ENCODE peak calls at places on chromosomes 5 and 9, in five cellular contexts. F is K562, L is AG04449, H is hepatocyte, B is AG09309. S is an unnamed sample.

GRCh38 chr5:43065384-43066230 is 25.5 kb upstream of the ANXA2R start:
- DNase-seq in F (no peak), L (no peak), H (peak), B (no peak), S (no peak)

GRCh38 chr9:135739271-135740220 is 37.6 kb downstream of the KCNT1 start:
- DNase-seq in F (no peak), L (no peak), H (no peak), B (no peak), S (no peak)

GRCh38 chr5:172801184-172801671 is 30.2 kb upstream of the DUSP1 start:
- DNase-seq in F (no peak), L (peak), H (peak), B (peak), S (no peak)

GRCh38 chr9:94611638-94612068 is 18.0 kb upstream of the FBP2 start:
- DNase-seq in F (no peak), L (no peak), H (no peak), B (no peak), S (no peak)

GRCh38 chr9:96078866-96079505 is 203.5 kb downstream of the ERCC6L2 start:
- DNase-seq in F (no peak), L (no peak), H (peak), B (no peak), S (no peak)

GRCh38 chr5:172944741-172945140 is 14.5 kb upstream of the RPL26L1 start:
- DNase-seq in F (no peak), L (no peak), H (no peak), B (no peak), S (no peak)

GRCh38 chr9:107638922-107639321 is 149.4 kb upstream of the KLF4 start:
- DNase-seq in F (no peak), L (peak), H (peak), B (peak), S (no peak)

GRCh38 chr9:108511200-108511756 is 344.5 kb downstream of the ACTL7B start:
- DNase-seq in F (no peak), L (no peak), H (no peak), B (peak), S (no peak)

GRCh38 chr9:134193912-134194535 is 29.7 kb upstream of the RNU6ATAC start:
- DNase-seq in F (no peak), L (no peak), H (no peak), B (no peak), S (no peak)

GRCh38 chr5:93575466-93575865 is 5.6 kb downstream of the NR2F1-AS1 start:
- DNase-seq in F (no peak), L (no peak), H (no peak), B (no peak), S (no peak)

GRCh38 chr9:75064307-75065025 is 23.5 kb downstream of the NMRK1 start:
- DNase-seq in F (no peak), L (no peak), H (no peak), B (peak), S (no peak)

GRCh38 chr5:181205735-181206401 is 872 bp upstream of the TRIM7 start:
- DNase-seq in F (no peak), L (no peak), H (peak), B (no peak), S (no peak)

GRCh38 chr9:125825762-125826161 is 78.6 kb downstream of the PBX3 start:
- DNase-seq in F (no peak), L (no peak), H (no peak), B (no peak), S (no peak)

GRCh38 chr9:75993434-75993833 is 103.0 kb downstream of the PCSK5 start:
- DNase-seq in F (no peak), L (no peak), H (peak), B (no peak), S (peak)

GRCh38 chr5:113382736-113383135 is 52.1 kb downstream of the TSSK1B start:
- DNase-seq in F (no peak), L (no peak), H (no peak), B (no peak), S (no peak)

GRCh38 chr5:56050566-56051292 is 56.0 kb upstream of the IL6ST start:
- DNase-seq in F (no peak), L (no peak), H (no peak), B (no peak), S (no peak)

GRCh38 chr5:174323878-174324281 is 278.4 kb downstream of the NSG2 start:
- DNase-seq in F (peak), L (no peak), H (peak), B (no peak), S (peak)

GRCh38 chr9:12874395-12874794 is 99.6 kb downstream of the LURAP1L start:
- DNase-seq in F (no peak), L (no peak), H (no peak), B (no peak), S (no peak)

GRCh38 chr5:43215073-43215631 is 23.1 kb downstream of the NIM1K start:
- DNase-seq in F (no peak), L (no peak), H (no peak), B (no peak), S (no peak)

GRCh38 chr5:126947146-126948010 is 83.0 kb downstream of the MARCHF3 start:
- DNase-seq in F (no peak), L (no peak), H (no peak), B (no peak), S (no peak)

GRCh38 chr5:158268286-158268685 is 409.3 kb upstream of the CLINT1 start:
- DNase-seq in F (no peak), L (no peak), H (no peak), B (no peak), S (no peak)

GRCh38 chr5:142529626-142530278 is 156.1 kb downstream of the FGF1 start:
- DNase-seq in F (no peak), L (peak), H (no peak), B (no peak), S (no peak)

GRCh38 chr9:114155967-114156294 is 594 bp downstream of the COL27A1 start:
- DNase-seq in F (no peak), L (no peak), H (no peak), B (no peak), S (no peak)

GRCh38 chr5:136001531-136001930 is 27.3 kb upstream of the TGFBI start:
- DNase-seq in F (no peak), L (no peak), H (no peak), B (peak), S (peak)

DNA sequence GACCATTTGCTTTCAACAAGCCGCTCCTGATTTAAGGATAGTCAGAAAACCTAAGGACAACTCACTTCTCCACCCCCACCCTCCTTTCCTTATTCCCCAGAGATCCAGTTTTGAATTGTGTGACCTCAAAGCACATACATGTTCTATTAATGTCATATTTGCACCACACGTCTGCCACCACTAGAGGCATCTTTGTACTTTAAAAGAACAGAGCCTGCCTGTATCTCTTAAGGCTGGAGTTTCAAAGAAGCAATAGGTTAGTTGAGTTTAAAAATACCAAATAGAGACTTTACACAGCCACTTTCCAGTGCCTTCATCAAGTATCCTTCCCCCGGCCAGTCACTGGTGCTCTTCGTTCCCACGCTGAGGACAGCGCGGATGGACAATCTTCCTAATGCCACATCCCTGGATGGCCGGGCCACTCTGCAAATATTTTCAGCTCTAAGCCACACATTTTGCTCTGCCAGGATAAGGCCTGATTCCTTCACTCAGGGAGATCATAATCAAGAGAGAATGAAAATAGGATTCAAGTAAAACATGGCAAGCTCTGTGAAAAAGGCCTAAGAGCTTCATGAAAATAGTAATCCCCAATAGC is 146.3 kb downstream of the SNCAIP start:
- DNase-seq in F (peak), L (no peak), H (peak), B (no peak), S (no peak)
- TF ChIP-seq CTCF in F (peak), L (peak), H (peak), B (peak), S (peak)

DNA sequence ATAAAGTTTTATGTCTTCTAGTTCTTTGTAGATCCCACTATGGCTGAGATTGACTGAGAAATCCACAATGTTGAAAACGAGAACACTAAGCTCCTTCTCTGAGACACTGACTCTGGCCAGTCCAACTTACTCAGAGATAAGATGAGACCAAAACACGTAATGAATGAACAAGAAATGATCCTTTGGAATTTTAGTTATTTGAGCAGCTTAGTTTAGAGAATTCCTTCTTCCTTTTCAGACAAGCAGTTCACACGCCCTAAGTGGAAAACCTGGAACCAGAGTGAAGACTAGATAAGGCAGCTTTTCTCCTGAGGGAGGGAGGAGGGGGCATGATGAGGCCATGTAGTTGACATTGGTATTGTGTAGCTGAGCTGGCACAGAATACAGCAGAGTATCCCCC is 139.6 kb downstream of the GABRB2 start:
- DNase-seq in F (no peak), L (no peak), H (peak), B (no peak), S (no peak)
- H3K4me3 ChIP-seq in F (no peak), L (no peak), H (no peak), B (no peak), S (no peak)

GRCh38 chr5:151296478-151296830 is 7.1 kb downstream of the SLC36A3 start:
- DNase-seq in F (no peak), L (no peak), H (no peak), B (no peak), S (no peak)

GRCh38 chr5:151296974-151297373 is 6.6 kb downstream of the SLC36A3 start:
- DNase-seq in F (no peak), L (no peak), H (no peak), B (no peak), S (no peak)

GRCh38 chr5:151295801-151296477 is 7.6 kb downstream of the SLC36A3 start:
- DNase-seq in F (no peak), L (no peak), H (no peak), B (no peak), S (no peak)

GRCh38 chr5:151298465-151298864 is 5.1 kb downstream of the SLC36A3 start:
- DNase-seq in F (no peak), L (no peak), H (no peak), B (peak), S (no peak)

GRCh38 chr5:151298063-151298462 is 5.5 kb downstream of the SLC36A3 start:
- DNase-seq in F (no peak), L (no peak), H (peak), B (peak), S (no peak)
- TF ChIP-seq CTCF in F (peak), L (no peak), H (peak), B (peak), S (no peak)

GRCh38 chr9:18473551-18474279 is at the start of gene ADAMTSL1:
- DNase-seq in F (no peak), L (no peak), H (peak), B (no peak), S (peak)

GRCh38 chr9:18472435-18472834 is 1.5 kb upstream of the ADAMTSL1 start:
- DNase-seq in F (no peak), L (no peak), H (no peak), B (no peak), S (no peak)

GRCh38 chr9:18477121-18477705 is 3.3 kb downstream of the ADAMTSL1 start:
- DNase-seq in F (no peak), L (no peak), H (no peak), B (no peak), S (no peak)

GRCh38 chr9:18472915-18473314 is 1.0 kb upstream of the ADAMTSL1 start:
- DNase-seq in F (no peak), L (no peak), H (no peak), B (no peak), S (no peak)

GRCh38 chr9:18474778-18475177 is 825 bp downstream of the ADAMTSL1 start:
- DNase-seq in F (no peak), L (no peak), H (no peak), B (peak), S (no peak)
- H3K4me3 ChIP-seq in F (no peak), L (peak), H (peak), B (peak), S (peak)

GRCh38 chr9:122134822-122135528 is 24.6 kb downstream of the NDUFA8 start:
- DNase-seq in F (peak), L (no peak), H (no peak), B (no peak), S (no peak)
- TF ChIP-seq CTCF in F (peak), L (no peak), H (no peak), B (no peak), S (no peak)

DNA sequence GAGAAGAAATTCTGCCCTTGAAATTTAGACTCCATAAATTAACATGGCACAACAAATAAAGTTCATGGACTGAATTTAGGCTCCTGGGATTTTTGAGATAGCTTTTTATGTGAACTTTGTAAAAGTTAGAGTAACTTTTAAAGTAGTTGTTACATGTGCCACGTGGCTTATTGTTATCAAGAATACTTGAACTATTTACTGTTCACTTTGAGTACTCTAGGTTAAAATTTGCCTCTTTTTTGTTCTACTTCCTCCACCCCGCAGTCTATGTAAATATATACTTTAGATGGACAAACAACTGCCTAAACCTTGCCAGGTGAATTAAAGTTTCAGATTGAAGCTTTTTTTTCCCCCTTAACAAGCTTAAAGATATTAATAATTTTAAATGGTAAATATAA is 457.9 kb downstream of the RAB3C start:
- DNase-seq in F (no peak), L (no peak), H (no peak), B (no peak), S (no peak)
- H3K4me3 ChIP-seq in F (no peak), L (no peak), H (no peak), B (no peak), S (no peak)

DNA sequence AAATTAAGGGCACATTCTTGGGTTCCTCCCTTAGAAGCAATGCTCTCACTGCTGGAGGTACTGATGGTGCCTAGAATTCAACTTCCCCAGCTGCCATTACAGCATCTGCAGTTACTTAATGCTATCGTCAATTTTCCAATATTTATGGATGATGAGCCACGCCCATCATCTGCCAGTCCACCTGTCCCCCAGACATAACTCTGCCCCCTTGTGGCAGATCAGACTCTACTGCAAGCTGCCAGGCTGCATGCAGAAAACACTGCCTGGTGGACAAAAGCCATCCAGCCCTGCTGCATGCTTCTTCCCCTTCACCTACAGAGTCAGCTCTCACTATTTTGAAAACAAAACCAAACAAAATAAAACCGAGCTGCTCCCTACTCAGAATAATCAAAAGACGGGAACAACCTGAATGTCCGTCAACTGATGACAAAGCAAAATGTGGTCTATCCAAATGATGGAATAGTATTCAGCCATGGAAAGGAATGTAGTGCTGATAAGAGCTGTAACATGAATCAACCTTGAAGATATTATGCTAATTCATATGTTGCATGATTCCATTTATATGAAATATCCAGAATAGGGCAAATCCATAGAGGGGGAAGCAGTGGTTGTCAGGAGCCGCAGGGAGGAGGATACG is 66.4 kb downstream of the RETREG1 start:
- DNase-seq in F (peak), L (no peak), H (peak), B (no peak), S (no peak)
- TF ChIP-seq CTCF in F (peak), L (peak), H (peak), B (peak), S (peak)

GRCh38 chr5:139651863-139652787 is 4.0 kb downstream of the CXXC5 start:
- DNase-seq in F (peak), L (no peak), H (peak), B (no peak), S (peak)
- H3K4me3 ChIP-seq in F (peak), L (peak), H (no peak), B (peak), S (peak)

DNA sequence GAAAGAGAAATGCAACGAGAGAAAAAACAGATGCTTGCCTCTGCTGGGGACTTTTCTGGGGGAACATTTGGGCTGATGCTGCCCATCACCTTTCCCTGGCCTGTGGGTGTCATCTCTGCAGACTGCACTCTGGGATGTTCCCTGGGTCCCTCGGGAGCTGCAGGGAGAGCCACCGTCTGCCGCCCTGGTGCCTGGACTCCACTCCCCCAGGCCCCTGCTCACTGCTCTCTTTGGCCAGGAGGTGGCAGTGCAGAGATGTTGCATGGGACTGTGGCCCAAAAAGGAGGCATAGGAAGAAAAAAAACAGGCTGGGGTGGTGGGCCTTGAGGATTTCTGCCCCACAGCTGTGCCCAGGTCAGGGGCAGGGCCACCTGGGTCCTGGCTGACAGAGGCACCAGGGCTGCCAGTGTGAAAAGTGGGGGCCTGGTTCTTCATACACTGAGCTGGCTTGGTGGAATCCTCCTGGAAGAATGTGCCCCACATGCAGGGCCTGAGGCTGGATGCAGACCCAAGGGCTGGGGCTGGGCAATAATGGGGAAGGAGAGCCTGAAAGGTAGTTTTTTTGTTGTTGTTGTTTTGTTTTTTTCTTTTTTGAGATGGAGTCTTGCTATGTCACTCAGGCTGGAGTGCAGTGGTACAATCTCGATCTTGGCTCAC is 353.6 kb downstream of the SLIT3 start:
- DNase-seq in F (peak), L (no peak), H (peak), B (no peak), S (peak)
- TF ChIP-seq CTCF in F (peak), L (peak), H (peak), B (peak), S (peak)